ENCODE peak calls at places on chromosomes 13 and 19, in nine cellular contexts. W is hypothalamus; A is HEK293T; O is stimulated activated CD4-positive, alpha-beta T cell treated with anti-CD3 and anti-CD28 coated beads, Interleukin-2, amount 100 ng/mL, for 24 hours; E is HS-5; Q is cardiac muscle cell; M is cardiac fibroblast; P is NCI-H345; T is GM23338. X is an unnamed sample.

GRCh38 chr13:52650731-52651130 is 1.9 kb upstream of the SUGT1 start:
- DNase-seq in A (no peak), T (no peak), Q (no peak), P (no peak), M (no peak), O (no peak), E (no peak), W (no peak), X (no peak)

GRCh38 chr13:22114630-22115311 is 443.9 kb downstream of the FGF9 start:
- DNase-seq in O (no peak), W (no peak), M (no peak), P (no peak), E (no peak), A (no peak), Q (peak; percentile 0), T (no peak), X (no peak)

GRCh38 chr19:2638417-2638940 is 64.0 kb downstream of the GNG7 start:
- DNase-seq in Q (no peak), W (no peak), M (no peak), T (no peak), E (no peak), A (no peak), P (no peak), O (no peak), X (no peak)

GRCh38 chr13:112179421-112179820 is 112.5 kb downstream of the SOX1 start:
- DNase-seq in M (no peak), P (no peak), E (no peak), W (no peak), Q (no peak), A (no peak), T (no peak), O (no peak), X (no peak)

GRCh38 chr13:60583911-60584753 is 187.1 kb downstream of the TDRD3 start:
- DNase-seq in Q (peak; percentile 80), E (no peak), W (no peak), M (peak; percentile 92), O (peak; percentile 1), P (no peak), T (peak; percentile 91), A (no peak), X (no peak)

GRCh38 chr19:4815426-4816387 is 15.8 kb downstream of the TICAM1 start:
- DNase-seq in T (peak; percentile 98), A (peak; percentile 94), Q (peak; percentile 95), W (peak; percentile 90), E (peak; percentile 81), P (peak; percentile 93), O (peak; percentile 81), M (peak; percentile 94), X (peak; percentile 94)

GRCh38 chr19:54096642-54097106 is 3.9 kb downstream of the OSCAR start:
- DNase-seq in E (no peak), A (no peak), W (peak; percentile 4), Q (peak; percentile 60), M (peak; percentile 66), T (peak; percentile 62), P (no peak), O (no peak), X (no peak)

GRCh38 chr13:40974460-40975407 is 44.4 kb downstream of the ELF1 start:
- DNase-seq in T (peak; percentile 78), A (peak; percentile 50), Q (peak; percentile 89), M (peak; percentile 61), W (no peak), E (no peak), P (no peak), O (no peak), X (peak; percentile 5)

GRCh38 chr19:18975864-18976263 is 34.8 kb upstream of the HOMER3 start:
- DNase-seq in T (no peak), A (no peak), Q (no peak), M (no peak), W (no peak), E (no peak), O (no peak), P (no peak), X (no peak)

GRCh38 chr19:16660763-16661479 is at the start of gene TMEM38A:
- DNase-seq in E (no peak), P (peak; percentile 29), T (peak; percentile 54), O (peak; percentile 44), M (no peak), A (peak; percentile 30), Q (peak; percentile 9), W (peak; percentile 14), X (no peak)

GRCh38 chr13:43058836-43059235 is 35.5 kb downstream of the DNAJC15 start:
- DNase-seq in T (no peak), A (no peak), E (no peak), P (no peak), O (no peak), W (no peak), Q (peak; percentile 66), M (no peak), X (no peak)

GRCh38 chr13:20177049-20177831 is 15.5 kb downstream of the GJB2 start:
- DNase-seq in E (no peak), A (no peak), O (no peak), P (no peak), M (no peak), T (peak; percentile 37), Q (no peak), W (no peak), X (no peak)

GRCh38 chr19:14315433-14315832 is 65.8 kb upstream of the ADGRE5 start:
- DNase-seq in Q (no peak), P (no peak), A (no peak), O (no peak), E (no peak), T (no peak), M (no peak), W (no peak), X (no peak)

GRCh38 chr19:3478409-3479176 is 1.7 kb downstream of the SMIM24 start:
- DNase-seq in W (no peak), P (no peak), E (no peak), A (no peak), Q (no peak), M (no peak), O (no peak), T (peak; percentile 49), X (no peak)

GRCh38 chr13:66565261-66565660 is 664.9 kb downstream of the PCDH9 start:
- DNase-seq in E (no peak), Q (no peak), M (no peak), W (no peak), A (no peak), O (no peak), P (no peak), T (no peak), X (no peak)

GRCh38 chr13:27375686-27376326 is 48.6 kb upstream of the GTF3A start:
- DNase-seq in A (peak; percentile 76), M (peak; percentile 75), O (peak; percentile 74), W (peak; percentile 14), Q (peak; percentile 82), E (no peak), T (peak; percentile 93), P (peak; percentile 12), X (peak; percentile 22)

GRCh38 chr13:107964356-107964755 is 251.0 kb downstream of the LIG4 start:
- DNase-seq in O (no peak), A (no peak), M (no peak), T (no peak), W (no peak), E (no peak), Q (peak; percentile 1), P (peak; percentile 77), X (peak; percentile 66)

GRCh38 chr19:13844130-13844631 is 32.8 kb upstream of the NANOS3 start:
- DNase-seq in Q (no peak), W (no peak), A (no peak), M (no peak), P (no peak), O (no peak), T (no peak), E (no peak), X (no peak)

GRCh38 chr13:97753942-97754670 is 199.4 kb upstream of the IPO5 start:
- DNase-seq in M (no peak), O (peak; percentile 9), T (peak; percentile 74), A (peak; percentile 12), E (no peak), W (no peak), P (no peak), Q (no peak), X (no peak)

GRCh38 chr19:48772503-48772953 is 17.2 kb downstream of the FGF21 start:
- DNase-seq in E (no peak), O (no peak), A (no peak), T (no peak), M (no peak), P (no peak), Q (no peak), W (no peak), X (no peak)

GRCh38 chr19:47146920-47147319 is 16.3 kb downstream of the SAE1 start:
- DNase-seq in P (no peak), E (no peak), T (no peak), A (no peak), M (no peak), Q (no peak), W (no peak), O (no peak), X (no peak)

GRCh38 chr19:40521276-40521675 is 54.5 kb downstream of the SPTBN4 start:
- DNase-seq in W (no peak), O (no peak), T (no peak), Q (peak; percentile 34), M (peak; percentile 48), A (no peak), E (no peak), P (no peak), X (no peak)

GRCh38 chr13:73656863-73657262 is 477.3 kb downstream of the KLF12 start:
- DNase-seq in Q (no peak), W (no peak), M (peak; percentile 69), E (peak; percentile 6), P (no peak), O (no peak), T (no peak), A (no peak), X (no peak)

X was measured in COR-L47.